ENCODE peak calls at places on chromosomes 2 and 18, in seven cellular contexts. R, U, O, H, Q, K and J are unnamed samples.

GRCh38 chr18:79953921-79954651 is 2.6 kb upstream of the SLC66A2 start:
- DNase-seq in R (no peak), U (no peak), O (no peak), H (no peak), Q (no peak), K (no peak), J (no peak)

GRCh38 chr2:100736121-100736915 is 83.6 kb upstream of the NPAS2 start:
- DNase-seq in R (no peak), U (no peak), O (no peak), H (no peak), Q (no peak), K (no peak), J (no peak)

GRCh38 chr2:156947261-156947660 is 310.2 kb upstream of the GALNT5 start:
- DNase-seq in R (peak; percentile 36), U (no peak), O (no peak), H (no peak), Q (no peak), K (no peak), J (no peak)

GRCh38 chr2:46239847-46240181 is 57.4 kb upstream of the EPAS1 start:
- DNase-seq in R (no peak), U (no peak), O (peak; percentile 27), H (no peak), Q (no peak), K (no peak), J (no peak)

GRCh38 chr2:128664499-128664971 is 345.9 kb upstream of the HS6ST1 start:
- DNase-seq in R (no peak), U (no peak), O (no peak), H (no peak), Q (no peak), K (no peak), J (no peak)

GRCh38 chr2:231190531-231191197 is 7.8 kb upstream of the ARMC9 start:
- DNase-seq in R (peak; percentile 54), U (no peak), O (no peak), H (no peak), Q (no peak), K (peak; percentile 33), J (no peak)

GRCh38 chr2:177671662-177672061 is 279.1 kb downstream of the AGPS start:
- DNase-seq in R (no peak), U (no peak), O (no peak), H (no peak), Q (no peak), K (no peak), J (no peak)

GRCh38 chr2:55403177-55403998 is 16.3 kb downstream of the CCDC88A start:
- DNase-seq in R (no peak), U (no peak), O (no peak), H (no peak), Q (no peak), K (no peak), J (no peak)

GRCh38 chr2:170013802-170014551 is 164.0 kb upstream of the MYO3B start:
- DNase-seq in R (no peak), U (no peak), O (no peak), H (no peak), Q (no peak), K (no peak), J (no peak)

GRCh38 chr18:70188113-70188512 is 17.4 kb downstream of the RTTN start:
- DNase-seq in R (peak; percentile 63), U (no peak), O (no peak), H (no peak), Q (peak; percentile 29), K (no peak), J (no peak)

GRCh38 chr2:219073413-219074129 is 12.8 kb upstream of the IHH start:
- DNase-seq in R (peak; percentile 79), U (no peak), O (no peak), H (no peak), Q (peak; percentile 61), K (peak; percentile 58), J (no peak)

GRCh38 chr2:3535794-3536681 is 16.7 kb upstream of the ADI1 start:
- DNase-seq in R (peak; percentile 95), U (no peak), O (no peak), H (no peak), Q (no peak), K (peak; percentile 62), J (peak; percentile 38)

GRCh38 chr2:1162768-1163584 is 212.3 kb downstream of the SNTG2 start:
- DNase-seq in R (no peak), U (no peak), O (no peak), H (no peak), Q (peak; percentile 40), K (no peak), J (no peak)

GRCh38 chr2:16281451-16282330 is 341.3 kb downstream of the MYCN start:
- DNase-seq in R (no peak), U (no peak), O (no peak), H (no peak), Q (no peak), K (peak; percentile 29), J (no peak)